ENCODE peak calls at places on chromosome 1, in six cellular contexts. Z is OCI-LY7, A is kidney, D is left lung, N is progenitor cell of endocrine pancreas, Y is right atrium auricular region. R is an unnamed sample.

GRCh38 chr1:153627797-153628626 is at the start of gene S100A1:
- DNase-seq in N (no peak), Y (no peak), A (peak), Z (no peak), D (no peak), R (no peak)

GRCh38 chr1:2373551-2374259 is 17.6 kb downstream of the MORN1 start:
- DNase-seq in A (peak), D (peak), Z (no peak), N (no peak), Y (no peak), R (no peak)

GRCh38 chr1:30194046-30194619 is 529.3 kb downstream of the MATN1 start:
- DNase-seq in Z (no peak), Y (no peak), A (no peak), N (no peak), D (no peak), R (no peak)

GRCh38 chr1:109815809-109816791 is 52.4 kb upstream of the EPS8L3 start:
- DNase-seq in Y (no peak), N (no peak), D (no peak), Z (peak), A (no peak), R (no peak)

GRCh38 chr1:15692121-15692682 is 8.1 kb downstream of the PLEKHM2 start:
- DNase-seq in Z (no peak), Y (no peak), N (no peak), A (no peak), D (no peak), R (no peak)

GRCh38 chr1:36279110-36279788 is 26.9 kb upstream of the SH3D21 start:
- DNase-seq in A (no peak), N (no peak), Z (no peak), D (no peak), Y (no peak), R (no peak)

GRCh38 chr1:21396516-21396915 is 43.4 kb upstream of the NBPF3 start:
- DNase-seq in A (no peak), Y (no peak), D (no peak), Z (no peak), N (no peak), R (no peak)

GRCh38 chr1:229759037-229759435 is 133.0 kb downstream of the URB2 start:
- DNase-seq in D (no peak), Z (no peak), N (no peak), A (no peak), Y (no peak), R (no peak)

GRCh38 chr1:192506741-192507155 is 68.8 kb upstream of the RGS1 start:
- DNase-seq in N (no peak), A (no peak), Y (no peak), D (no peak), Z (peak), R (no peak)

GRCh38 chr1:145990249-145991097 is 5.9 kb downstream of the TXNIP start:
- DNase-seq in N (no peak), D (no peak), Z (no peak), Y (no peak), A (no peak), R (no peak)

GRCh38 chr1:228141082-228141870 is 1.2 kb downstream of the GUK1 start:
- DNase-seq in N (no peak), Y (no peak), Z (peak), A (peak), D (peak), R (no peak)

GRCh38 chr1:160838876-160839275 is 23.8 kb downstream of the CD244 start:
- DNase-seq in N (no peak), Z (no peak), Y (no peak), A (no peak), D (no peak), R (no peak)

GRCh38 chr1:96596226-96596625 is 125.4 kb upstream of the PTBP2 start:
- DNase-seq in N (no peak), Y (no peak), Z (peak), A (no peak), D (peak), R (peak)

GRCh38 chr1:75543705-75544104 is 67.2 kb downstream of the SLC44A5 start:
- DNase-seq in Z (no peak), Y (no peak), A (no peak), D (no peak), N (no peak), R (no peak)

GRCh38 chr1:202501281-202501680 is 152.8 kb downstream of the PPP1R12B start:
- DNase-seq in A (no peak), N (no peak), D (no peak), Z (peak), Y (no peak), R (no peak)

GRCh38 chr1:217135987-217136894 is 413.0 kb upstream of the ESRRG start:
- DNase-seq in Z (no peak), A (peak), Y (no peak), D (peak), N (no peak), R (no peak)

GRCh38 chr1:7406641-7407546 is 364.2 kb upstream of the VAMP3 start:
- DNase-seq in A (peak), D (no peak), N (no peak), Z (peak), Y (peak), R (peak)

GRCh38 chr1:162412002-162412401 is at the start of gene SH2D1B:
- DNase-seq in Y (no peak), N (no peak), A (no peak), Z (no peak), D (no peak), R (no peak)

GRCh38 chr1:236150291-236150940 is 8.1 kb downstream of the GPR137B start:
- DNase-seq in Y (no peak), D (peak), A (no peak), Z (no peak), N (no peak), R (no peak)

GRCh38 chr1:15622707-15623373 is 5.6 kb downstream of the DDI2 start:
- DNase-seq in N (no peak), A (no peak), D (no peak), Z (no peak), Y (no peak), R (no peak)

GRCh38 chr1:80113168-80114038 is 1106.9 kb upstream of the ADGRL4 start:
- DNase-seq in Y (no peak), D (no peak), N (no peak), Z (no peak), A (no peak), R (no peak)

GRCh38 chr1:159071970-159072582 is 4.5 kb downstream of the AIM2 start:
- DNase-seq in D (no peak), Y (no peak), A (no peak), N (no peak), Z (peak), R (no peak)

GRCh38 chr1:180956028-180956640 is 43.4 kb downstream of the KIAA1614 start:
- DNase-seq in N (no peak), Z (no peak), Y (no peak), D (no peak), A (peak), R (no peak)

GRCh38 chr1:54397090-54397591 is 9.1 kb downstream of the SSBP3 start:
- DNase-seq in Z (no peak), N (no peak), D (no peak), A (no peak), Y (no peak), R (no peak)

GRCh38 chr1:110130989-110131388 is 18.7 kb downstream of the UBL4B start:
- DNase-seq in A (no peak), D (no peak), Y (no peak), N (no peak), Z (no peak), R (no peak)

GRCh38 chr1:152141971-152142584 is 16.9 kb downstream of the RPTN start:
- DNase-seq in Z (peak), A (no peak), N (no peak), D (no peak), Y (no peak), R (no peak)

GRCh38 chr1:215636258-215636965 is 69.3 kb downstream of the KCTD3 start:
- DNase-seq in Z (no peak), Y (peak), D (no peak), N (no peak), A (no peak), R (no peak)

GRCh38 chr1:15919316-15919715 is 56.6 kb downstream of the ZBTB17 start:
- DNase-seq in Z (no peak), A (no peak), D (no peak), Y (no peak), N (no peak), R (no peak)

GRCh38 chr1:202203238-202204039 is 9.8 kb downstream of the LGR6 start:
- DNase-seq in Z (no peak), A (no peak), D (no peak), Y (no peak), N (no peak), R (no peak)

GRCh38 chr1:164630626-164631396 is 71.8 kb downstream of the PBX1 start:
- DNase-seq in Y (no peak), A (no peak), Z (no peak), D (no peak), N (no peak), R (no peak)

GRCh38 chr1:160151303-160151702 is at the start of gene ATP1A4:
- DNase-seq in Z (no peak), Y (no peak), N (no peak), A (no peak), D (no peak), R (no peak)

DNA sequence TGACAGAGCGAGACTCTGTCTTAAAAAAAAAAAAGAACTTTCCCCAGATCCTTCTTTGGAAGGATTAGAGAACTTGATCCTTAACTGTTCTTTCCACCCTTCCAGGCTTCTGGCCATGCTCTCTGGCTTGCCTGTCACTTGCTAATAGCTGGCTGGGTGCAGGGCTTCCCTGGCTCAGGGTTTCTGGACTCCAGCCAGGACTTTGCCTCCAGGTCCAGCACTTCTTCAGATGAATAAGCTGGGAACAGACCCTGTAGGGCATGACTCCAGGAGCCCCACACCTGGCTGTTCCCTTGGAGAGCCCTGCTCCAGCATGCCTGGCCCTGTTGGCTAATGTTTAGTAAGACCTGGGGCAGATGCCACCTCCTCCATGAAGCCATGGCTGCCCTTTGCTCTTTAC is 3.3 kb upstream of the NT5C1A start:
- DNase-seq in A (peak), N (no peak), D (no peak), Y (no peak), Z (no peak), R (no peak)
- TF ChIP-seq CTCF in A (no peak), N (no peak), D (no peak), Y (no peak), Z (no peak), R (no peak)

GRCh38 chr1:26500488-26501175 is 28.4 kb downstream of the HMGN2 start:
- DNase-seq in N (peak), Z (peak), A (peak), Y (peak), D (peak), R (peak)
- TF ChIP-seq CTCF in N (peak), Z (peak), A (no peak), Y (no peak), D (no peak), R (no peak)

DNA sequence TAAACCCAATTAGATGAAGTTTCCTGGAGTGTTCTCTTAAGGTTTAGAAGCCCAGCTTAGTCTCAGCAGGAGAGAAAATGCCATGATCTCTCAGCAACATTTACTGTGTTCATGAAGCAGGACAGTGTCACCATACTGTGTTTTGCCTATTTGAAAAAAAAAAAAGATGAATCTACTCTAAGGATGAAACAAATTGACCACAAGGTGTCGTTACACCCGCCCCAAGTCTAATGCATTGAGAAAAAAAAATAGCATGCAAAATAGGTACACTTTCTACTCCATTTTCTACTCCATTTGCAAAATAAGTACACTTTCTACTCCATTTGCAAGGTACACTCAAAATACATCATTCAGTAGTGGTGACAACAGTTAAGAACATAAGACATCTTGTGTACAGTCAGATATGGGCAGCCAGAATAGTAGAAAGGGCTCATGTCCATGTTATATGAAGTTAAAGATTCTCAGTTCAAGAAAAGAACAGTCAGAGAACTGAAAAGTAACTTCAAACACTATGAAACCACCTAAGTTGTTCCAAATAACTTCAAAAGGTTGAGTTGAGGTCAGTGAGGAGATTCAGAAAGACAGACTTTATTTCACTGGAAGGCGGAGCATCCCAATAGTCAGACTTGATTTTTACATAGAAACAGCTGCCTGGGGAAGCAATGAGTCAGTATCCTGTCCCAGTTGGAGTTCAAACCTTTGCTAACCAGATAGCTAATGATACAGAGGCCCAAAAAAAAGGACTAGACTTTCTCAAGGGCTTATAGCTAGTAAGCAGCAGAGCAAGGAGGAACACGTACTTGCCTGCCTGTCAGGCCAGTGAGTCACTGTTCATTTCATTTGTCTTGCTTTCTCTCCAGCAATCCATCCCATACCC is 13.3 kb downstream of the PLPPR5 start:
- DNase-seq in N (no peak), Y (no peak), Z (peak), A (no peak), D (no peak), R (no peak)
- TF ChIP-seq CTCF in N (peak), Y (no peak), Z (peak), A (no peak), D (no peak), R (peak)

GRCh38 chr1:11982010-11982392 is 1.8 kb downstream of the MFN2 start:
- DNase-seq in Z (no peak), A (no peak), D (no peak), N (no peak), Y (no peak), R (no peak)
- TF ChIP-seq CTCF in Z (no peak), A (peak), D (no peak), N (peak), Y (no peak), R (peak)

R was measured in neural crest cell.